ENCODE peak calls at places on chromosomes 13 and 19, in seven cellular contexts. C is HFFc6, P is AG10803, K is AG04450, E is GM10248, G is HL-60, N is uterus. Z is an unnamed sample.

GRCh38 chr13:30382836-30383525 is 39.3 kb upstream of the UBE2L5 start:
- DNase-seq in C (no peak), P (no peak), K (no peak), E (no peak), G (no peak), N (no peak), Z (no peak)

GRCh38 chr13:74550039-74550438 is 415.8 kb upstream of the KLF12 start:
- DNase-seq in C (no peak), P (peak; percentile 47), K (no peak), E (no peak), G (peak; percentile 28), N (no peak), Z (no peak)

GRCh38 chr19:30686252-30686762 is 314.1 kb downstream of the ZNF536 start:
- DNase-seq in C (peak; percentile 17), P (peak; percentile 42), K (no peak), E (no peak), G (no peak), N (no peak), Z (no peak)

GRCh38 chr19:7177926-7178325 is 108.4 kb downstream of the ZNF557 start:
- DNase-seq in C (peak; percentile 40), P (peak; percentile 74), K (no peak), E (no peak), G (no peak), N (no peak), Z (no peak)

GRCh38 chr13:80131204-80131603 is 209.7 kb downstream of the SPRY2 start:
- DNase-seq in C (peak; percentile 20), P (peak; percentile 43), K (no peak), E (no peak), G (no peak), N (peak; percentile 39), Z (no peak)

GRCh38 chr13:99357920-99358319 is 50.7 kb upstream of the GPR183 start:
- DNase-seq in C (no peak), P (no peak), K (no peak), E (no peak), G (no peak), N (no peak), Z (peak; percentile 16)

GRCh38 chr13:72808917-72809500 is 27.1 kb downstream of the PIBF1 start:
- DNase-seq in C (no peak), P (peak; percentile 4), K (no peak), E (peak; percentile 13), G (no peak), N (no peak), Z (no peak)

GRCh38 chr13:59774511-59774911 is 389.2 kb downstream of the DIAPH3 start:
- DNase-seq in C (peak; percentile 88), P (peak; percentile 88), K (peak; percentile 47), E (no peak), G (no peak), N (no peak), Z (no peak)

GRCh38 chr19:33499248-33499647 is 22.3 kb downstream of the PEPD start:
- DNase-seq in C (no peak), P (no peak), K (no peak), E (no peak), G (no peak), N (no peak), Z (no peak)

GRCh38 chr13:52411629-52412028 is 5.7 kb upstream of the THSD1 start:
- DNase-seq in C (peak; percentile 31), P (peak; percentile 53), K (peak; percentile 21), E (no peak), G (no peak), N (no peak), Z (no peak)

GRCh38 chr19:9917322-9917721 is 19.0 kb downstream of the OLFM2 start:
- DNase-seq in C (peak; percentile 48), P (peak; percentile 46), K (no peak), E (no peak), G (peak; percentile 12), N (no peak), Z (peak; percentile 30)

GRCh38 chr19:58291943-58292342 is 13.2 kb downstream of the ZNF8 start:
- DNase-seq in C (no peak), P (no peak), K (no peak), E (no peak), G (no peak), N (no peak), Z (no peak)

GRCh38 chr13:112713517-112714253 is 23.8 kb downstream of the ATP11A start:
- DNase-seq in C (no peak), P (no peak), K (no peak), E (no peak), G (no peak), N (peak; percentile 59), Z (no peak)

GRCh38 chr19:21317821-21318220 is 11.4 kb downstream of the ZNF708 start:
- DNase-seq in C (no peak), P (no peak), K (no peak), E (no peak), G (no peak), N (no peak), Z (no peak)

GRCh38 chr19:46616631-46617322 is 8.1 kb downstream of the PTGIR start:
- DNase-seq in C (peak; percentile 60), P (peak; percentile 73), K (no peak), E (no peak), G (peak; percentile 61), N (no peak), Z (peak; percentile 90)

GRCh38 chr19:2087621-2088100 is 8.5 kb downstream of the MOB3A start:
- DNase-seq in C (no peak), P (no peak), K (no peak), E (peak; percentile 58), G (peak; percentile 87), N (no peak), Z (peak; percentile 69)

GRCh38 chr13:93758575-93758974 is 532.0 kb downstream of the GPC6 start:
- DNase-seq in C (no peak), P (peak; percentile 11), K (no peak), E (no peak), G (no peak), N (no peak), Z (no peak)

GRCh38 chr13:113804017-113804702 is 45.1 kb downstream of the TMEM255B start:
- DNase-seq in C (no peak), P (no peak), K (no peak), E (no peak), G (no peak), N (peak; percentile 50), Z (no peak)

GRCh38 chr13:33125821-33126570 is 109.8 kb downstream of the KL start:
- DNase-seq in C (peak; percentile 94), P (peak; percentile 97), K (peak; percentile 87), E (no peak), G (no peak), N (peak; percentile 70), Z (no peak)

GRCh38 chr19:43425567-43426392 is 11.1 kb downstream of the TEX101 start:
- DNase-seq in C (peak; percentile 25), P (peak; percentile 29), K (no peak), E (no peak), G (no peak), N (no peak), Z (no peak)
- TF ChIP-seq CTCF in C (peak; percentile 72), P (peak; percentile 64), K (peak; percentile 71), E (peak; percentile 45), G (no peak), N (no peak), Z (peak; percentile 55)

GRCh38 chr19:35757231-35757748 is 461 bp upstream of the HSPB6 start:
- DNase-seq in C (peak; percentile 89), P (peak; percentile 88), K (peak; percentile 85), E (peak; percentile 25), G (no peak), N (peak; percentile 97), Z (peak; percentile 72)
- TF ChIP-seq CTCF in C (peak; percentile 29), P (no peak), K (no peak), E (no peak), G (no peak), N (peak; percentile 8), Z (no peak)

GRCh38 chr19:12867120-12868099 is 13.8 kb downstream of the DNASE2 start:
- DNase-seq in C (no peak), P (no peak), K (no peak), E (peak; percentile 94), G (no peak), N (peak; percentile 57), Z (peak; percentile 84)
- TF ChIP-seq CTCF in C (no peak), P (no peak), K (peak; percentile 1), E (no peak), G (no peak), N (no peak), Z (no peak)

GRCh38 chr13:82766732-82767321 is 1115.4 kb downstream of the SLITRK1 start:
- DNase-seq in C (no peak), P (no peak), K (no peak), E (no peak), G (peak; percentile 88), N (no peak), Z (no peak)
- TF ChIP-seq CTCF in C (no peak), P (no peak), K (no peak), E (no peak), G (no peak), N (no peak), Z (no peak)

DNA sequence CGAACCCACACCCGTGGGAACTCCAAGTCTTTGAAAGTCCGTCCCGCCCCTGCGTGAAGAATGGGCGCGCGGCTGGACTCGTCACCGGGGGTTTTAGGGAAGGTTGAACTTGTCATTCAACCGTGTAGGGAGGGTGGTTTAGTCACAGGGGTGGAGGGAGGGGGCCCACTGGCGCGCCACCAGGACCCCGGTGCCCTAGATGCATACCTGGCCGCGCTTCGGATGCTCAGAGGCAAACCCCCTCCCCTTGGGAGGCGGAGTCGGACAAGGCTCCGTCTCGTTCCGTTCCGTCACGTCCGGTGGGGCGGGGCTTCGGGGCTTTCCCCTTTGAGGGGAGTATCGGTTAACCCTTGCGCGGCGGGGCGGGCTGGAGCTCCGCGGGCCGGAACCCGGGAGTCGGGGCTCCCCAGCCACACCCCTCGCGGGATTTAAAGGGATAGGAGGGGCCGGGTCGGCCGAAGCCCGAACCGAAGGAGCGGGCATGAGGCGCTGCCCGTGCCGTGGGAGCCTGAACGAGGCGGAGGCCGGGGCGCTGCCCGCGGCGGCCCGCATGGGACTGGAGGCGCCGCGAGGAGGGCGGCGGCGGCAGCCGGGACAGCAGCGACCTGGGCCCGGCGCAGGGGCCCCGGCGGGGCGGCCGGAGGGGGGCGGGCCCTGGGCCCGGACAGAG is at the start of the genes COQ8B and ITPKC:
- DNase-seq in C (peak; percentile 95), P (peak; percentile 96), K (peak; percentile 91), E (peak; percentile 98), G (peak; percentile 97), N (peak; percentile 100), Z (peak; percentile 100)
- TF ChIP-seq CTCF in C (peak; percentile 13), P (no peak), K (no peak), E (no peak), G (no peak), N (peak; percentile 15), Z (no peak)

DNA sequence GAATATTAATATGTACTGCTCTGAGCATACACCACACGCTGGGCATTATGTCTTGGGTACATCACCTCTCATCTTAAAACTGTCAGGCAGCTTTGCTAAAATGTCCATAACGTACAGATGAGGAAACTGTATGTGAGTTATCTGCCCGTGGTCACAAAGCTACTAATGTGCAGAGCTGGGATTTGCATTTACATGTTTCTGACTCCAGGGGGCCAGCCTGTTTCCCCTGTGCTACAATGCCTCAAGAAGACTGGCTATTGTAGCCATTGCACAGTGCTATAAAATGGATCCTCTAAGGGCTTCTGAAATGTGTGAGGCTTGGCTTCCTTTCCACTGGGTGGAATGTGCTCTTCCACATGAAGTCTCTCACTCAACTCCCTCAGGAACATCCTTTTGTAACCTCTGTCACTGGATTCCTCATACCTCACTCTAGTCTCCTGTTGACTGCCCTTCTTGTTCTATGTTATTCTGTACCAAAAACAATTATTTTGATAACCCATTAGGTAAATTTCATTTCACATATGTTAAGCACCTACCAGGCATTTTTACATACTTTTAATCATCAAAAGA is 95.6 kb upstream of the HTR2A start:
- DNase-seq in C (no peak), P (peak; percentile 12), K (no peak), E (no peak), G (peak; percentile 21), N (no peak), Z (peak; percentile 12)
- TF ChIP-seq CTCF in C (peak; percentile 48), P (peak; percentile 37), K (peak; percentile 39), E (peak; percentile 21), G (peak; percentile 20), N (no peak), Z (no peak)